ENCODE peak calls at places on chromosomes 4 and X, in six cellular contexts. K is Right ventricle myocardium superior, H is aorta, P is ovary, X is anterior cingulate cortex, W is hepatic stellate cell. V is an unnamed sample.

GRCh38 chr4:10962246-10962645 is 277.7 kb upstream of the CLNK start:
- DNase-seq in K (no peak), H (no peak), P (no peak), X (no peak), W (no peak), V (no peak)

GRCh38 chr4:86718152-86718551 is 124.0 kb downstream of the PTPN13 start:
- DNase-seq in K (no peak), H (no peak), P (no peak), X (no peak), W (no peak), V (no peak)

GRCh38 chr4:108783666-108784463 is 21.0 kb upstream of the ETNPPL start:
- DNase-seq in K (no peak), H (no peak), P (no peak), X (no peak), W (no peak), V (no peak)

GRCh38 chrX:27987862-27988646 is 6.8 kb upstream of the DCAF8L1 start:
- DNase-seq in K (no peak), H (no peak), P (no peak), X (no peak), W (no peak), V (no peak)

GRCh38 chrX:155949098-155949497 is 48.4 kb upstream of the IL9R start:
- DNase-seq in K (no peak), H (no peak), P (no peak), X (no peak), W (no peak), V (no peak)

GRCh38 chr4:153514001-153514526 is 47.9 kb downstream of the TMEM131L start:
- DNase-seq in K (no peak), H (no peak), P (no peak), X (no peak), W (no peak), V (no peak)

GRCh38 chrX:122943918-122944317 is 240.2 kb upstream of the GRIA3 start:
- DNase-seq in K (no peak), H (no peak), P (no peak), X (no peak), W (no peak), V (no peak)

GRCh38 chrX:134926864-134927263 is 63.9 kb upstream of the SMIM10 start:
- DNase-seq in K (no peak), H (no peak), P (no peak), X (no peak), W (no peak), V (no peak)

GRCh38 chr4:107094332-107094731 is 58.2 kb upstream of the DKK2 start:
- DNase-seq in K (no peak), H (no peak), P (no peak), X (no peak), W (peak; percentile 17), V (no peak)

GRCh38 chrX:9171841-9172240 is 137.9 kb upstream of the FAM9B start:
- DNase-seq in K (no peak), H (no peak), P (no peak), X (no peak), W (no peak), V (no peak)

GRCh38 chrX:153944140-153944799 is at the start of gene RENBP:
- DNase-seq in K (peak; percentile 81), H (peak; percentile 79), P (no peak), X (no peak), W (no peak), V (no peak)

GRCh38 chr4:10237131-10237530 is 120.5 kb upstream of the WDR1 start:
- DNase-seq in K (no peak), H (no peak), P (no peak), X (no peak), W (no peak), V (no peak)

GRCh38 chrX:38304010-38304409 is 23.3 kb downstream of the RPGR start:
- DNase-seq in K (no peak), H (no peak), P (no peak), X (no peak), W (no peak), V (no peak)

GRCh38 chr4:188086858-188087257 is 22.5 kb downstream of the TRIML2 start:
- DNase-seq in K (no peak), H (no peak), P (no peak), X (no peak), W (no peak), V (no peak)

GRCh38 chr4:94623507-94623906 is 134.2 kb upstream of the BMPR1B start:
- DNase-seq in K (no peak), H (no peak), P (no peak), X (no peak), W (no peak), V (no peak)

GRCh38 chr4:37415845-37416369 is 171.4 kb downstream of the NWD2 start:
- DNase-seq in K (no peak), H (no peak), P (no peak), X (no peak), W (no peak), V (no peak)

GRCh38 chr4:56628592-56628991 is 52.5 kb downstream of the HOPX start:
- DNase-seq in K (no peak), H (no peak), P (no peak), X (no peak), W (no peak), V (no peak)

GRCh38 chr4:140757220-140757607 is 1.0 kb upstream of the TBC1D9 start:
- DNase-seq in K (no peak), H (no peak), P (no peak), X (no peak), W (peak; percentile 43), V (no peak)

GRCh38 chr4:41177016-41177415 is 37.3 kb downstream of the APBB2 start:
- DNase-seq in K (no peak), H (no peak), P (no peak), X (no peak), W (peak; percentile 44), V (no peak)

GRCh38 chrX:125533352-125533751 is 213.7 kb downstream of the TEX13C start:
- DNase-seq in K (no peak), H (no peak), P (no peak), X (no peak), W (no peak), V (no peak)

GRCh38 chrX:94743478-94743877 is 1069.5 kb downstream of the FAM133A start:
- DNase-seq in K (no peak), H (no peak), P (no peak), X (no peak), W (no peak), V (no peak)

GRCh38 chr4:60805500-60806313 is 394.4 kb upstream of the ADGRL3 start:
- DNase-seq in K (no peak), H (no peak), P (no peak), X (no peak), W (no peak), V (no peak)

GRCh38 chrX:8668797-8669196 is 63.1 kb downstream of the ANOS1 start:
- DNase-seq in K (no peak), H (no peak), P (no peak), X (no peak), W (no peak), V (no peak)

GRCh38 chrX:151419748-151420147 is 22.7 kb downstream of the VMA21 start:
- DNase-seq in K (no peak), H (no peak), P (no peak), X (no peak), W (no peak), V (no peak)

GRCh38 chrX:74613350-74614192 is 853 bp downstream of the RLIM start:
- DNase-seq in K (peak; percentile 30), H (no peak), P (peak; percentile 24), X (peak; percentile 2), W (peak; percentile 20), V (peak; percentile 41)

GRCh38 chr4:13329963-13330362 is 154.2 kb downstream of the RAB28 start:
- DNase-seq in K (no peak), H (no peak), P (no peak), X (no peak), W (no peak), V (no peak)

GRCh38 chrX:54865208-54865607 is 55.4 kb upstream of the TRO start:
- DNase-seq in K (no peak), H (no peak), P (no peak), X (no peak), W (no peak), V (no peak)

GRCh38 chr4:17368408-17368807 is 143.5 kb downstream of the QDPR start:
- DNase-seq in K (no peak), H (no peak), P (no peak), X (no peak), W (no peak), V (no peak)

GRCh38 chr4:177051473-177052060 is 258.1 kb upstream of the NEIL3 start:
- DNase-seq in K (no peak), H (no peak), P (no peak), X (no peak), W (peak; percentile 3), V (no peak)

GRCh38 chr4:42925921-42926320 is 33.4 kb downstream of the GRXCR1 start:
- DNase-seq in K (no peak), H (no peak), P (no peak), X (no peak), W (no peak), V (no peak)

GRCh38 chr4:153212755-153213154 is 8.5 kb downstream of the TRIM2 start:
- DNase-seq in K (no peak), H (no peak), P (no peak), X (no peak), W (no peak), V (no peak)

GRCh38 chr4:175469519-175469918 is 342.5 kb downstream of the GPM6A start:
- DNase-seq in K (no peak), H (no peak), P (no peak), X (no peak), W (peak; percentile 7), V (no peak)

GRCh38 chr4:7892212-7893019 is 47.2 kb downstream of the AFAP1 start:
- DNase-seq in K (peak; percentile 51), H (no peak), P (no peak), X (no peak), W (peak; percentile 86), V (peak; percentile 72)

GRCh38 chr4:169345207-169345788 is 74.5 kb upstream of the SH3RF1 start:
- DNase-seq in K (no peak), H (no peak), P (no peak), X (no peak), W (peak; percentile 14), V (no peak)

GRCh38 chr4:124079174-124079780 is 633.3 kb downstream of the ANKRD50 start:
- DNase-seq in K (no peak), H (no peak), P (no peak), X (no peak), W (no peak), V (no peak)

GRCh38 chrX:132086717-132087116 is 41.1 kb downstream of the FRMD7 start:
- DNase-seq in K (no peak), H (no peak), P (no peak), X (no peak), W (no peak), V (no peak)

V was measured in kidney.